ENCODE peak calls at places on chromosome 15, in six cellular contexts. P is PC-9, B is psoas muscle, Z is transverse colon, K is hepatocyte, T is lower lobe of right lung. J is an unnamed sample.

GRCh38 chr15:58472821-58473581 is 41.2 kb downstream of the LIPC start:
- DNase-seq in P (peak; percentile 14), B (no peak), Z (no peak), K (no peak), T (no peak), J (peak; percentile 63)

GRCh38 chr15:61685513-61685912 is 374.7 kb downstream of the VPS13C start:
- DNase-seq in P (no peak), B (no peak), Z (no peak), K (no peak), T (no peak), J (no peak)

GRCh38 chr15:58407366-58407765 is 24.4 kb upstream of the LIPC start:
- DNase-seq in P (no peak), B (no peak), Z (no peak), K (no peak), T (no peak), J (peak; percentile 26)

GRCh38 chr15:77807115-77807514 is 174.4 kb upstream of the LINGO1 start:
- DNase-seq in P (no peak), B (no peak), Z (no peak), K (no peak), T (no peak), J (no peak)

GRCh38 chr15:23055316-23055715 is 15.9 kb upstream of the TUBGCP5 start:
- DNase-seq in P (no peak), B (no peak), Z (no peak), K (no peak), T (no peak), J (no peak)

GRCh38 chr15:88120021-88120420 is 136.5 kb downstream of the NTRK3 start:
- DNase-seq in P (no peak), B (no peak), Z (no peak), K (no peak), T (no peak), J (no peak)

GRCh38 chr15:56047354-56047753 is 53.9 kb upstream of the NEDD4 start:
- DNase-seq in P (no peak), B (no peak), Z (no peak), K (no peak), T (no peak), J (no peak)

GRCh38 chr15:52798529-52799101 is 8.5 kb upstream of the ONECUT1 start:
- DNase-seq in P (no peak), B (no peak), Z (no peak), K (no peak), T (no peak), J (peak; percentile 83)

GRCh38 chr15:100818927-100819326 is 60.7 kb upstream of the ALDH1A3 start:
- DNase-seq in P (no peak), B (no peak), Z (no peak), K (peak; percentile 21), T (no peak), J (no peak)

GRCh38 chr15:72323752-72324151 is 3.8 kb upstream of the CELF6 start:
- DNase-seq in P (no peak), B (no peak), Z (no peak), K (no peak), T (no peak), J (no peak)

GRCh38 chr15:68488290-68488689 is 56.3 kb upstream of the ITGA11 start:
- DNase-seq in P (no peak), B (no peak), Z (no peak), K (no peak), T (no peak), J (peak; percentile 40)

GRCh38 chr15:57923750-57924149 is 141.8 kb downstream of the ALDH1A2 start:
- DNase-seq in P (no peak), B (no peak), Z (peak; percentile 38), K (no peak), T (no peak), J (no peak)

GRCh38 chr15:37109952-37110630 is 9.7 kb upstream of the MEIS2 start:
- DNase-seq in P (no peak), B (peak; percentile 51), Z (no peak), K (no peak), T (no peak), J (peak; percentile 81)

GRCh38 chr15:55909036-55909811 is 84.2 kb downstream of the NEDD4 start:
- DNase-seq in P (no peak), B (peak; percentile 76), Z (no peak), K (no peak), T (no peak), J (no peak)

GRCh38 chr15:95286911-95287769 is 1043.4 kb upstream of the NR2F2 start:
- DNase-seq in P (no peak), B (no peak), Z (no peak), K (no peak), T (no peak), J (peak; percentile 80)

GRCh38 chr15:92901053-92901761 is 1.1 kb downstream of the CHD2 start:
- DNase-seq in P (no peak), B (no peak), Z (no peak), K (no peak), T (no peak), J (no peak)

GRCh38 chr15:92902020-92902419 is 1.9 kb downstream of the CHD2 start:
- DNase-seq in P (no peak), B (no peak), Z (no peak), K (no peak), T (no peak), J (no peak)

GRCh38 chr15:92903956-92904831 is 4.1 kb downstream of the CHD2 start:
- DNase-seq in P (peak; percentile 99), B (peak; percentile 100), Z (peak; percentile 100), K (peak; percentile 99), T (peak; percentile 99), J (peak; percentile 100)

GRCh38 chr15:92903588-92903955 is 3.4 kb downstream of the CHD2 start:
- DNase-seq in P (no peak), B (no peak), Z (no peak), K (no peak), T (no peak), J (no peak)

DNA sequence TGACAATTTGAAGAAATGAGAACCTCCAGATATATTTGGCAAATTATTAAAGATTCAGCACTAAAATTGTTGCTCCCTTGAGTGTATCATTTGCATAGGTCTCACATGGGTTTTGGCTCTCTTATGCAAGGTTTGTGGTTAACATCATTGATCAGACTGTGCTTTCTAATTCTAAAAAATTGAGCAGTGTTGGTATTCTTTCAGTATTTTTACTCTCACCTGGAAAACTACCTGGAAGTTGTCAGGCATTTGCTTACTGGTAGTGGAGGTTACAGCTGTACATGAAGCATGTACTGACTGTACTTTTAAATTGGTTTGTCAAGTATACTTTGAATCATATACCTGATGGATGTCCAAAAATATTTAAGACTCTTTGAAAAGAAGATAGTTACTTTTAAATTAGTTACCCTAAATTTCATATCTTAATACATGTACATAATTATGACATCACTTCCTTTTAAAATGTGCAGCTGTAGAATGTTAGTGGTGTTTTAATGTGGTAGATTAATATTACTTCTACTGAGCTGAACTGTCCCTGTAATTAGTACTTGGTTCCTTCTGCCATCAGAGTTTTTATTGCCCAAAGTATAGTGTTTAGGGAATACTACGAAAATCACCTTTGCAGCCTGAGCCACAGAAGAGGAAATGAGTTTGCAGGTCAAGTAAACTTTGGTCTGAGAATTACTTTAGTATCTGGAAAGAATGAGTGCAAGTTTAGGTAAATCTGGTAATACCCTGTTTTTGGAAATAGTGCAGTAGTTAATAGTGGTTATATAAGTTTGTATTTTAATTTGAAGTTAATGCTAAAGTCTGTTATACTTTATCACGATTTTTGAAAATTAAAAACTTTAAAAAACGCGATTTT is 2.8 kb downstream of the CHD2 start:
- DNase-seq in P (no peak), B (no peak), Z (no peak), K (no peak), T (no peak), J (no peak)
- H3K9me3 ChIP-seq in P (no peaks in the 10 kb centered on the region), B (no peaks in the 10 kb centered on the region), Z (no peaks in the 10 kb centered on the region), K (no peaks in the 10 kb centered on the region), T (no peaks in the 10 kb centered on the region), J (no peaks in the 10 kb centered on the region)

GRCh38 chr15:82127581-82127980 is 81.8 kb upstream of the MEX3B start:
- DNase-seq in P (no peak), B (no peak), Z (no peak), K (no peak), T (no peak), J (no peak)
- H3K4me1 ChIP-seq in P (peaks cover 8% of the 10 kb centered on the region), B (peaks cover 3% of the 10 kb centered on the region), Z (no peaks in the 10 kb centered on the region), K (peaks cover 8% of the 10 kb centered on the region), T (no peaks in the 10 kb centered on the region), J (no peaks in the 10 kb centered on the region)

GRCh38 chr15:65638107-65638506 is 16.4 kb downstream of the SLC24A1 start:
- DNase-seq in P (no peak), B (no peak), Z (no peak), K (no peak), T (no peak), J (peak; percentile 67)
- H3K27me3 ChIP-seq in P (no peaks in the 10 kb centered on the region), B (no peaks in the 10 kb centered on the region), Z (no peaks in the 10 kb centered on the region), K (no peaks in the 10 kb centered on the region), T (no peaks in the 10 kb centered on the region), J (no peaks in the 10 kb centered on the region)

DNA sequence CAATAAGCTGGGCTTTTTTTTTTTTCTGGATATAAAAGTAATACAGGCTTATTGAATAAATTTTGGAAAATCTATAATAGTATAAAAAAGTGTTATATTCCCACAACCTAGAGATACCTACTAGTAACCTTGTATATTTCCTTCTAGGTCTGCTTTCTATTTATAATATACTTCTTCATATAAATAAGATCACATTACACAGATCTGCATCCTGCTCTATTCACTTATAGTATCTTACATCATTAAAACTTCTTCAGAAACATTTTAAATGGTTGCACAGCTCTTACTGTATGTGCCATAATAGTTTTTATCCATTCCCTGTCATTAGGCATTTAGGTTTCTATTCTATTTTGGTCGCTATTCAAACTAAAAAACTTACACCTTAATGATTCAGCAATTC is 87.0 kb upstream of the TTBK2 start:
- DNase-seq in P (no peak), B (no peak), Z (no peak), K (no peak), T (no peak), J (no peak)
- H3K9me3 ChIP-seq in P (no peaks in the 10 kb centered on the region), B (no peaks in the 10 kb centered on the region), Z (no peaks in the 10 kb centered on the region), K (no peaks in the 10 kb centered on the region), T (no peaks in the 10 kb centered on the region), J (peaks cover 66% of the 10 kb centered on the region)

GRCh38 chr15:63365004-63365555 is 16.6 kb downstream of the CA12 start:
- DNase-seq in P (no peak), B (no peak), Z (no peak), K (no peak), T (no peak), J (no peak)
- H3K4me1 ChIP-seq in P (peaks cover 14% of the 10 kb centered on the region), B (peaks cover 25% of the 10 kb centered on the region), Z (peaks cover 66% of the 10 kb centered on the region), K (peaks cover 6% of the 10 kb centered on the region), T (no peaks in the 10 kb centered on the region), J (no peaks in the 10 kb centered on the region)

DNA sequence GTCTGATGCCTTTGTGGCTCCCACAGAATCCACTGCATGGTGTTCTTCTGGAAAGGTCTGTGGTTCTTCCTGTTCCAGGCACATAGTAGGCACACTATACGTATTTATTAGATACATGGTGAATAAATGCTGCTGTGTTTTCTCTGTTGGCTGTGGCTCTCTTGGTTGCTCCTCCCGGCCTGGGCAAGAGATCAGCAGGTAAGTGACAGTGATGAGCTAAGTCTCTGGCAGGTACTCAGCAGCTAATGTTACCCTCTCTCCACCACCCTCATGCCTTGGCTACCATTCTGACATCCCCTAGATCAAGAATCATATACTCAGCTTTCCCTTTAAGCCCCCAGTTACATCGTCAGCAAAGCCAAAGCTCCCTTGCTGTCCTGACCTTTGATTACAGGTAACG is 8.4 kb downstream of the SV2B start:
- DNase-seq in P (no peak), B (no peak), Z (no peak), K (no peak), T (no peak), J (no peak)
- H3K27me3 ChIP-seq in P (peaks cover 83% of the 10 kb centered on the region), B (peaks cover 15% of the 10 kb centered on the region), Z (peaks cover 7% of the 10 kb centered on the region), K (peaks cover 31% of the 10 kb centered on the region), T (peaks cover 38% of the 10 kb centered on the region), J (peaks cover 96% of the 10 kb centered on the region)

J was measured in endodermal cell.